ENCODE peak calls at places on chromosomes 11 and 22, in six cellular contexts. H, B, Y, C, K and D are unnamed samples.

GRCh38 chr11:12242071-12242672 is 131.8 kb downstream of the MICAL2 start:
- DNase-seq in H (no peak), B (no peak), Y (no peak), C (no peak), K (no peak), D (no peak)

GRCh38 chr22:26429458-26430238 is 588 bp downstream of the ASPHD2 start:
- DNase-seq in H (no peak), B (no peak), Y (no peak), C (peak), K (no peak), D (no peak)

GRCh38 chr11:129528296-129528695 is 152.6 kb downstream of the BARX2 start:
- DNase-seq in H (no peak), B (no peak), Y (no peak), C (no peak), K (no peak), D (no peak)

GRCh38 chr22:41146573-41146972 is 54.2 kb downstream of the EP300 start:
- DNase-seq in H (no peak), B (no peak), Y (no peak), C (no peak), K (no peak), D (no peak)

GRCh38 chr11:129354688-129355087 is 21.0 kb upstream of the BARX2 start:
- DNase-seq in H (no peak), B (no peak), Y (no peak), C (no peak), K (no peak), D (no peak)

GRCh38 chr22:49348631-49349030 is 479.0 kb downstream of the BRD1 start:
- DNase-seq in H (no peak), B (no peak), Y (no peak), C (no peak), K (no peak), D (no peak)

GRCh38 chr11:41307371-41308080 is 151.9 kb downstream of the LRRC4C start:
- DNase-seq in H (no peak), B (no peak), Y (peak), C (no peak), K (no peak), D (no peak)

GRCh38 chr11:105610796-105611361 is 1.0 kb downstream of the GRIA4 start:
- DNase-seq in H (no peak), B (no peak), Y (no peak), C (no peak), K (no peak), D (no peak)

GRCh38 chr22:47434336-47435203 is 672.1 kb downstream of the TBC1D22A start:
- DNase-seq in H (no peak), B (no peak), Y (no peak), C (no peak), K (no peak), D (no peak)

GRCh38 chr11:66420671-66421476 is at the start of gene NPAS4:
- DNase-seq in H (no peak), B (no peak), Y (no peak), C (no peak), K (no peak), D (peak)

GRCh38 chr11:116500833-116501622 is 271.8 kb downstream of the BUD13 start:
- DNase-seq in H (no peak), B (no peak), Y (peak), C (no peak), K (no peak), D (peak)

GRCh38 chr11:119121811-119122124 is 388 bp downstream of the HINFP start:
- DNase-seq in H (no peak), B (no peak), Y (no peak), C (no peak), K (no peak), D (no peak)

DNA sequence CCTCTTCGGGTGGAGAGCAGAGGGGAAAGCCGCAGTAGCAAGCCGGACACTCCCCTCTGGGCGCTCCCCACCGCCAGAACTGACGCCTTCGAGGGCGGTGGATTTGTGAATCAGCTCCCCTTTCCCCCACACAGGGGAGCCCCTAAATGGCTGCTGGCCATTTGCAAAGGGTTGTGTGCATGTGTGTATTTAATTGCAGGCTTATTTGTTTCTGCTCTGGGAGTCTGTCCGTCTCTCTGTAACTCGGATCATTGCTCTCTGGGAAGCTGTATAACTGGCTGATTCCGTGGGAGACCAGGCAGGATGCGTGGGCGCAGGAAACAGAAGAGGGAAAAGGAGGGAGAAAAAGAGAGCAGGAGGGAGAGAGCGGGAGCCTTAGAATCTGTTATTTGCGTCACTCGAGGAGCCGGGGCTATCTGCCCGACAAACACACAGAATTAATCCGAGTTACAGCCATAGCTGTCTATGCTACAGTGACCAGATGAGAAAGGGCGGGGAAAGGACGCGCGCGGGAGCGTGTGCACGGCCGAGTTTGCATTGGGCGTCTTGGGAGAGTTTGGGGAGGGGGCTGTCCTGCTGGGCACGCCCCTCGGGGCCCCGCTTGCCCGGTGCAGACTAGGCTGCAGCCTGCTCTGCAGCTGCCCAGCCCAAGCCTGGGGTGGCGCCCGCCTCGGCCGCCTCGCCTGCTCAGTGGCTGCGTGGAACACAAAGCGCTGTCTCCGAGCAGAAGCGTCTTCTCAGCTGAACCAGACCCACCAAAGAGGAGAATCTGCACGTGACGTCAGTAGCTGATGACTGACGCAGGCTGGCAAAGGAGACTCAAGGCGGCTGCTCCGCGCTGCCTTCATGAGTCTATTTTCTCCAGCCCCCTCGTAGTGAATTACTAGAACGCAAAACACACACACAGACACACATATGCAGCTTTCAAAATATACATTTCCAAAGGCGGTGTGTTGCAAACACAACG is 105.3 kb upstream of the HSD17B12 start:
- DNase-seq in H (no peak), B (peak), Y (no peak), C (no peak), K (peak), D (no peak)
- H2AFZ ChIP-seq in H (no peak), B (peak), Y (peak), C (no peak), K (no peak), D (no peak)

GRCh38 chr22:31342389-31343125 is 3.6 kb downstream of the PATZ1 start:
- DNase-seq in H (no peak), B (no peak), Y (peak), C (no peak), K (no peak), D (no peak)
- H3K4ac ChIP-seq in H (no peak), B (peak), Y (no peak), C (peak), K (no peak), D (no peak)

DNA sequence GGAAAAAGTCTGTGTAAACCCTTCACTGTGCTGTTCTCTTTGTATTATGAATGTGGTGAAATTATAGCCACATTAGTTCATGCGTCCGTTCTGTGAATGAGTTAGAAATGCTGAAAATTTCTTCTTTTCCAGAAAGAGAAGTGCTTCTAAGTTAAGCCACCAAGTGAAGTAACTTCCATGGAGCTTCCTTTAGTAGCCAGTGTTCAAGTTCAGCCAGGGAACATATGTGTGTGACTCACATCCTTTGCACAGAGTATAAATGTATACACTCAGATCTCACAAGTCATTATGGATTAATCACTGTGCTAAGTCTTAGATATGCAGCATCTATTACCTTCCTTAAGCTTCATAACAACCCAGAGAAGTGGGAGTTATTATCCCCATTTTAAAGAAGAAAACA is 3.1 kb upstream of the MMP8 start:
- DNase-seq in H (no peak), B (peak), Y (no peak), C (no peak), K (peak), D (no peak)
- H2AFZ ChIP-seq in H (no peak), B (no peak), Y (no peak), C (no peak), K (no peak), D (no peak)

GRCh38 chr11:35041070-35041554 is 97.9 kb upstream of the CD44 start:
- DNase-seq in H (no peak), B (no peak), Y (no peak), C (no peak), K (no peak), D (no peak)

GRCh38 chr11:35040221-35040942 is 98.6 kb upstream of the CD44 start:
- DNase-seq in H (no peak), B (peak), Y (no peak), C (peak), K (peak), D (no peak)

GRCh38 chr11:35036642-35037041 is 102.3 kb upstream of the CD44 start:
- DNase-seq in H (no peak), B (no peak), Y (no peak), C (no peak), K (peak), D (no peak)

GRCh38 chr11:35038211-35038930 is 100.6 kb upstream of the CD44 start:
- DNase-seq in H (no peak), B (no peak), Y (no peak), C (no peak), K (no peak), D (no peak)

GRCh38 chr11:35039076-35039475 is 99.9 kb upstream of the CD44 start:
- DNase-seq in H (no peak), B (no peak), Y (no peak), C (no peak), K (no peak), D (no peak)
- H3K4ac ChIP-seq in H (no peak), B (no peak), Y (no peak), C (no peak), K (no peak), D (no peak)

DNA sequence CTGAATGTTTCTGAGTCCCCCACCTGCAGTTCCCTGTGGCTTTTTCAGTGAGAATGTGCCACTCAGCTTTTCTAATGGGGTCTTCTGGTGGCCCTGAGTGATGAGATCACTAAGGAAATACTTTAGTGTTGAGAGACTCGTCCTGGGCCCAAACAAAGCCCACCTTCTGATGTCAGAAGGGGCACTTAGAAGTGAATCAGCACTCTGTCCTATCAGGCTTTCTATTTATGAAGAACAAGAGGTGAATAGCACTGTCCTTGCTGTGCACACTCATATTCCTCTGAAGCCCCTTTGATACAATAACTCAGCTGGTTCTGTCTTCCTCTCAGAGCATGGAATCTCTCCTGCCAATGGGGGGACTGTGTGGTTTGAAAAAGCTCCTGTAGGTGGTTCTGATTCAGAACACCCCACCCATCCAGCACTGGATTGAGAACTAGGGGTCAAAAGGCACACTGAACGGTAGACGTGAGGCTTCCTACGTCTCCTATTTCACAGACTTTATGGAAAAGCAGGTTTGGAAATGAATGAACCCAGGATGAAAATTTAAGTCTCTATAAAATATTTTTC is 348.1 kb downstream of the ETS1 start:
- DNase-seq in H (no peak), B (no peak), Y (no peak), C (no peak), K (no peak), D (no peak)
- H2AFZ ChIP-seq in H (no peak), B (peak), Y (peak), C (no peak), K (peak), D (no peak)

GRCh38 chr11:92154611-92155010 is 70.0 kb upstream of the FAT3 start:
- DNase-seq in H (no peak), B (no peak), Y (no peak), C (peak), K (no peak), D (no peak)

GRCh38 chr11:92163879-92164278 is 60.7 kb upstream of the FAT3 start:
- DNase-seq in H (no peak), B (no peak), Y (no peak), C (no peak), K (no peak), D (no peak)

GRCh38 chr11:92159931-92160330 is 64.7 kb upstream of the FAT3 start:
- DNase-seq in H (no peak), B (no peak), Y (no peak), C (no peak), K (no peak), D (no peak)
- H3K4ac ChIP-seq in H (no peak), B (no peak), Y (no peak), C (no peak), K (no peak), D (no peak)

GRCh38 chr22:17627961-17628303 is 617 bp downstream of the ATP6V1E1 start:
- DNase-seq in H (no peak), B (no peak), Y (no peak), C (peak), K (peak), D (no peak)

GRCh38 chr22:17628304-17629166 is at the start of gene ATP6V1E1:
- DNase-seq in H (peak), B (peak), Y (peak), C (peak), K (peak), D (peak)

GRCh38 chr22:17629167-17629489 is 579 bp upstream of the ATP6V1E1 start:
- DNase-seq in H (no peak), B (no peak), Y (no peak), C (no peak), K (no peak), D (no peak)

GRCh38 chr22:17631076-17631565 is 2.6 kb upstream of the ATP6V1E1 start:
- DNase-seq in H (no peak), B (no peak), Y (no peak), C (no peak), K (no peak), D (no peak)

DNA sequence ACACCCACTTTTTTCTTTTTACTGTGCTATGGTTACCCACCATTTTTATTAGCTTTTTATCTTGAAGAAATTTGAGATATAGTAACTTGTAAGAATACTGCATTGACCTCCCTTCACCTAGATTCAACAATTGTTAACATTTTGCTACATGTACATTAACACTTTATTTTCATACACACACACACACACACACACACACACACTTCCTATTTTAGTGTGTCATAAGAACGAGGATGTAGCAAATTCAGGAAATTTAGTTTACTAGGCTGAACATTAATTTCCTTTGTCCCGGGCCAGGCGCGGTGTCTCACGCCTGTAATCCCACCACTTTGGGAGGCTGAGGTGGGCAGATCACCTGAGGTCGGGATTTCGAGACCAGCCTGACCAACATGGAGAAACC is 1.1 kb upstream of the ATP6V1E1 start:
- DNase-seq in H (no peak), B (no peak), Y (no peak), C (no peak), K (no peak), D (no peak)
- H2AFZ ChIP-seq in H (no peak), B (no peak), Y (no peak), C (no peak), K (no peak), D (no peak)

GRCh38 chr11:14411818-14412217 is 52.8 kb upstream of the RRAS2 start:
- DNase-seq in H (no peak), B (peak), Y (no peak), C (peak), K (peak), D (no peak)
- H3K4ac ChIP-seq in H (no peak), B (peak), Y (no peak), C (no peak), K (no peak), D (no peak)

DNA sequence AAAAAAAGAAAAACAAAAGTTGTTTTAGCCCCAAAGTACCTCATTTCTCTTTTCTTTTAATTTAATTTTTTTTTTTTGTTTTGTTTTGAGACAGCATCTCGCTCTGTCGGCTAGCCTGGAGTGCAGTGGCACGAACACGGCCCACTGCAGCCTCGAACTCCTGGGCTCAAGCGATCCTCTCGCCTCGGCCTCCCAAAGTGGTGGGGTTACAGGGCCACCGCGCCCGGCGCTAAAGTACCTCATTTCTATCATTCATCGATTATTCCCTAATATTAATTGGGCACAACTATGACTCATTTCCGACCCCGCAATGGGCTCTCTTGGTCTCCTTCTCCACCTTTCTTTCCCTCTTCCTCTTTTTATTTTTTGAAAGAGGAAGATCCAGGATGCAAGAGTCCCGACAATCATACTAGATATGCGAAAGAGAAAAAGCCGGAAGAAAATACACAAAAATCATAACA is 521 bp upstream of the AIP start:
- DNase-seq in H (no peak), B (no peak), Y (no peak), C (no peak), K (no peak), D (no peak)
- H2AFZ ChIP-seq in H (no peak), B (peak), Y (peak), C (no peak), K (no peak), D (no peak)